ENCODE peak calls at places on chromosomes 13 and 19, in five cellular contexts. B is tibial nerve, O is ovary, Q is suprapubic skin, S is adrenal gland. R is an unnamed sample.

GRCh38 chr19:5166262-5166661 is 174.3 kb downstream of the PTPRS start:
- DNase-seq in B (no peak), O (no peak), Q (no peak), S (no peak), R (no peak)

GRCh38 chr19:11296264-11296663 is 304 bp downstream of the TSPAN16 start:
- DNase-seq in B (peak), O (no peak), Q (no peak), S (no peak), R (no peak)

GRCh38 chr13:51125495-51126226 is 14.6 kb upstream of the C13orf42 start:
- DNase-seq in B (peak), O (no peak), Q (no peak), S (peak), R (peak)

GRCh38 chr13:113149711-113150544 is 8.5 kb upstream of the PROZ start:
- DNase-seq in B (no peak), O (no peak), Q (no peak), S (no peak), R (no peak)

GRCh38 chr13:111926501-111927180 is 140.3 kb upstream of the SOX1 start:
- DNase-seq in B (no peak), O (no peak), Q (peak), S (no peak), R (peak)

GRCh38 chr13:74465279-74465678 is 331.1 kb upstream of the KLF12 start:
- DNase-seq in B (no peak), O (no peak), Q (no peak), S (no peak), R (no peak)

GRCh38 chr13:28576037-28576436 is 81.1 kb upstream of the FLT1 start:
- DNase-seq in B (no peak), O (no peak), Q (no peak), S (no peak), R (no peak)

GRCh38 chr19:51927859-51928258 is 587 bp downstream of the ZNF613 start:
- DNase-seq in B (no peak), O (no peak), Q (no peak), S (no peak), R (no peak)

GRCh38 chr13:29993716-29994488 is 143.5 kb upstream of the UBL3 start:
- DNase-seq in B (no peak), O (no peak), Q (no peak), S (no peak), R (no peak)

DNA sequence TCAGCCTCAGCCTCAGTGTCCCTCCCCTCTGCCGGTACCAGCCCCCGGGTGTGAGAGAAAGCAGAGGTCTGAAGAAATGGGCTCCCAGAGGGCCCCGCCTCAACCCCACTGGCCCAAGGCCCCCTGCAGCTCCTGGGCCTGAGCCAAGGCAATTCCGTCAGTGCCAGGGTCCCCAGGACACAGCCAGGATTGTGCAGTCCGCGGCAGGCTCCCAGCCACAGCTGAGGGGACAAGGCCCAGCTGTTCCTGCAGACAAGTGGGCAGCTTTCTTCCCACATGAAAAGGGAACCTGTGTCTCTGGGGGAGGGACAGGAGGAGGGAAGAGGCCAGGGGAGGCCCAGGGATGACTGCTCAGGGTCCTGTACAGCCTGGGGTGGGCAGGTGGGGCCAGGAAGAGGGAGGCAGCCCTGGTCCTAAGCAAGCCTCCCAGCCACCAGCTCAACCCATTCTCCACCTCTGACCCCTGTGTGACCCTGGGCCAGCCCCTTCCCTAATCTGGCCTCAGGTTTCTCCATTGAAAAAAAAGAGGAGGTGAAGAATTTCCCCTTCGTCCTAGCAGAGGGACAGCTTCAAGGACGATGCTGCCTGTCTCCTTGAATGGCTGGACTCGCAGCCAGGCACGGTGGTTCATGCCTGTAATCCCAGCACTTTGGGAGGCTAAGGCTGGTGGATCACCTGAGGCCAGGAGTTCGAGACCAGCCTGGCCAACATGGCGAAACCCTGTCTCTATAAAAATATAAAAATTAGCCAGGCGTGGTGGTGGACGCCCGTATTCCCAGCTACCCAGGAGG is 20.6 kb upstream of the VSTM2B start:
- DNase-seq in B (no peak), O (no peak), Q (no peak), S (no peak), R (no peak)
- TF ChIP-seq POLR2A in B (no peak), O (no peak), Q (no peak), S (no peak), R (no peak)

DNA sequence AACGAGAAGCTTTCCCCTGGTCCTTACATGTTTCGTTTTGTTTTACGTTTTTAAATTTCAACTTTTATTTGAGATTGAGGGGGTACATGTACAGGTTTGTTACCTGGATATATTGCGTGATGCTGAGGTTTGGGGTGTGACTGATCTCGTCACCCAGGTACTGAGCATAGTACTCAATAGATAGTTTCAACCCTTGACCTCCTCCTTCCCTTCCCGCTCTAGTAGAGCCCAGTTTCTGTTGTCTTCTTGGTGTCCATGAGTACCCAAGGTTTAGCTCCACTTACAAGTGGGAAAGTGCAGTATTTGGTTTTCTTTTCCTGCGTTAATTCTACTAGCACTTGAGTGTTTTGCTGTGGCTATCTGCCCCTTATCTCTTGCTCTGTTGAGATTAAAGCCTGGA is 47.1 kb downstream of the ARHGEF18 start:
- DNase-seq in B (no peak), O (no peak), Q (no peak), S (no peak), R (no peak)
- H3K27ac ChIP-seq in B (peak), O (no peak), Q (no peak), S (no peak), R (peak)

GRCh38 chr13:33544308-33544707 is 258.8 kb upstream of the STARD13 start:
- DNase-seq in B (no peak), O (no peak), Q (no peak), S (no peak), R (no peak)

GRCh38 chr13:33541962-33542308 is 256.4 kb upstream of the STARD13 start:
- DNase-seq in B (no peak), O (no peak), Q (no peak), S (no peak), R (no peak)

GRCh38 chr13:33543631-33544030 is 258.1 kb upstream of the STARD13 start:
- DNase-seq in B (no peak), O (no peak), Q (no peak), S (no peak), R (no peak)

GRCh38 chr13:33543089-33543459 is 257.5 kb upstream of the STARD13 start:
- DNase-seq in B (no peak), O (no peak), Q (no peak), S (no peak), R (no peak)

DNA sequence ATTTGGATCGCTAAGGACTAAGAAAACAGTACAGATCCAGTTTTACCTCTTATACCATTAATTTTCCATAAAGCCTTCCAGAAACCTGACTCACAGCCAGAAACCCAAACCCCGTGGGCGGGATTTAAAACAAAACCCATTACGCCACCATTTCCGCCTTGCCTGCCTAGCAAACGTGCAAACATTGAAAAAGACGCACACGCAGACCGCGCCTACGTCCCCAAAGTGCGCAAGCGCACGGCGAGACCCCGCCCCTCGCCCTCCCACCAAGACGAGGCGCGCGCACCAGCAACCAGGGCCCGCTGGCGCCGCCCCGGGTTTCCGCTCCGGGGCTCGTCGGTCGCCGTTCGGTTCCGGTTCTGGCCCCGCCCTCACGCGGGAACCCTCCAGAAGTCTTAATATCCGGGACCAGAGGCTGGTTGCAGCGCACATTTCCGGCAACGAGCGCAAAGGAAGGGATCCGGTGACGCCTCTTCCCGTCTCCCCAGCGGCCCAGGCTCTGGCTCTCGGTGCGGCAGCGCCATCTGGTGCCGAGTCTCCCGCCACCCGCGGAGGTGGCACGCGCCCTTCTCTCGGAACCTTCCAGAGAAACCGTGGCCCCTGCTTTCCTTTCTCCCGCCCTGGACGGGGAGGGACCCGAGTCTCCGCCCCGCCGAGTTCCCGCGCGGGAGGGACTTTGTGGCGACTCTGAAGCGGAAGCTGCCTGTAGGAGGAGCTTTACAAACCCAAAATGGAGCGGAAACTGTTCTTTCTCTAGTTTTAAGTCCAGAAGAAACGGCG is 256.9 kb upstream of the STARD13 start:
- DNase-seq in B (peak), O (peak), Q (peak), S (peak), R (peak)
- TF ChIP-seq POLR2A in B (peak), O (peak), Q (no peak), S (peak), R (peak)

GRCh38 chr19:34261335-34262109 is 7.2 kb downstream of the GARRE1 start:
- DNase-seq in B (no peak), O (no peak), Q (no peak), S (no peak), R (no peak)
- H3K27ac ChIP-seq in B (no peak), O (no peak), Q (no peak), S (no peak), R (no peak)

DNA sequence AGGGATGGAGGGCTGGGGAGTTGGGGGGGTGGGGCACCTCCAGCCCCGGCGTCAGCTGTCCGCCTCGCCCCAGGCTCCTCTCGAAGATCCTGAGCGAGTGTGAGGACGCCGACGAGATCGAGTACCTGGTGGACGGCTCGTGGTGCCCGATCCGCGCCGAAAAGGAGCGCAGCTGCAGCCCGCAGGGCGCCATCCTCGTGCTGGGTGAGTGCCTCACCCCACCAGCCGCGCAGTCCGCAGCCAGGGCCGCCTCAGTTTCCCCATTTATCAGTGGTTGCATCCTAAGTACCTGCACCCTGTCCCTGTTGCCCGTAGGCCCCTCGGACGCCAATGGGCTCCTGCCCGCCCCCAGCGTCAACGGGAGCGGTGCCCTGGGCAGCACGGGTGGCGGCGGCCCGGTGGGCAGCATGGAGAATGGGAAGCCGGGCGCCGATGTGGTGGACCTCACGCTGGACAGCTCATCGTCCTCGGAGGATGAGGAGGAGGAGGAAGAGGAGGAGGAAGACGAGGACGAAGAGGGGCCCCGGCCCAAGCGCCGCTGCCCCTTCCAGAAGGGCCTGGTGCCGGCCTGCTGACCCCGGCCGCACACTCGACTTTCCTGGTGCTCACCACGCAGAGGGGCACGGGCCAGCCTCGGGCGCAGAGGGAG is 29.3 kb downstream of the ZBTB7A start:
- DNase-seq in B (no peak), O (peak), Q (no peak), S (no peak), R (no peak)
- TF ChIP-seq POLR2A in B (no peak), O (no peak), Q (no peak), S (no peak), R (no peak)

GRCh38 chr19:49342291-49342721 is 7.1 kb downstream of the CD37 start:
- DNase-seq in B (no peak), O (peak), Q (no peak), S (no peak), R (peak)
- H3K27ac ChIP-seq in B (no peak), O (no peak), Q (no peak), S (no peak), R (no peak)

GRCh38 chr19:18854982-18855381 is 23.2 kb downstream of the UPF1 start:
- DNase-seq in B (no peak), O (no peak), Q (no peak), S (no peak), R (no peak)
- TF ChIP-seq POLR2A in B (no peak), O (no peak), Q (no peak), S (no peak), R (no peak)

DNA sequence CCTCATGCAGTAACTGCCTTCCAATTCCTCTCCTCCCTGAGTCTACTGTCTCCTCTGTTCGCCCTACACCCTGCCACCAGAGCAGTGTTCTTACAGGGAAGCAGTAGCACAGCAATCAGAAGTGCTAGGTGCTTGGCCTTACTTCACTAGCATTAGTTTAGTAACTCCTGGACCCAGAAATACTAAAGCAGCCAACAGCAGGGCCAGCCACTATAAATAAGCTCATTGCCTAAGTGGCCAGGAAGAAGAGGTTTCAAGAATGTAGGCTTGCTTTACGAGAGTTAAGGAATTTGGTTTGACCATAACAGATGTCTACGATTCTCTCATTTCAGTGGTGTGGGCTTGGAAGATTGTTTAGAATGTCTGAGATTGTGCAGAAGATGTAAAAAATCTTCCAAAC is 103.4 kb downstream of the ZAR1L start:
- DNase-seq in B (no peak), O (no peak), Q (no peak), S (no peak), R (no peak)
- H3K27ac ChIP-seq in B (no peak), O (no peak), Q (no peak), S (no peak), R (no peak)

DNA sequence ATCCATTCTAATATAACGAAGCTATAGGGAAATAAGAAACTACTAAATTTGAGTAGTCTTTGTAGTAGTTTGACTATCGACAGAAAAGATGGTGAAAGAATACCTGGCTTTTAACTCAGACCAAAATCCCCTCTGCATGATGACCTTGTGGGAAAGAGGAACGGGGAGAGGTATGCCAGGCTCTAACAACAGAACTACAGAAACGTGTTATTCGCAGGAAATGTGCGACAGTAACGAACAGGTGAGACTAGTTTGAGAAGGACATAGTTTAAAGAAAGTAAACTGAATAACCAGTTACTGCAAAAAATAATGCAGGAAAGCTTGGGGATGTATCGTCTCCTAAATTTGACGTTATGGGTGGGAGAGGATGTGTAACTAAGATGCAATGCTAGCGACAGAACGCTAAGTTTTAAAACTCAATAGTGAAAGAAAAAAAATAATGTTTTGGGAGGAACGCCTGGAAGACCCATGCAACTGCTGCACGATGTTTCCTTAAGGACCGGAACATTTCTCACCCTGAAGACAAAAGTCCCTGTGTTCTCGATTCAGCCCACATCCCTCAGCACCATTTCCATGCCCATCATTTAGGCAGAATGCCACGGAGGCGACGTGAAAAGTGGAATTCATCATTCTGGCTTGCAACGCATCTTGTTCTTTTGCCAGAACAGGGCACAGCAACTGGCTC is 1.6 kb upstream of the RAP2A start:
- DNase-seq in B (no peak), O (no peak), Q (no peak), S (no peak), R (no peak)
- TF ChIP-seq POLR2A in B (no peak), O (no peak), Q (no peak), S (peak), R (peak)

R was measured in Peyer's patch.